ENCODE peak calls at places on chromosomes 3 and 15, in seven cellular contexts. M, U, V, Z, E, J and H are unnamed samples.
A peak's percentile ranks its signal among the peaks of the same experiment; 100 is the strongest.

GRCh38 chr15:28132524-28133275 is 33.6 kb upstream of the OCA2 start:
- DNase-seq in M (no peak), E (no peak), V (peak; percentile 67), U (no peak), J (no peak), Z (no peak), H (no peak)

GRCh38 chr3:172617013-172617706 is 93.7 kb downstream of the NCEH1 start:
- DNase-seq in V (no peak), U (no peak), E (no peak), Z (no peak), M (no peak), J (no peak), H (no peak)

GRCh38 chr3:151008699-151009098 is 36.2 kb upstream of the CLRN1 start:
- DNase-seq in E (no peak), M (no peak), Z (no peak), V (peak; percentile 51), U (no peak), J (no peak), H (no peak)

GRCh38 chr15:74838746-74839525 is 4.0 kb downstream of the ULK3 start:
- DNase-seq in J (no peak), E (no peak), Z (no peak), V (no peak), U (no peak), M (no peak), H (no peak)

GRCh38 chr3:146550743-146551510 is 6.5 kb upstream of the PLSCR1 start:
- DNase-seq in E (no peak), J (no peak), U (peak; percentile 79), V (peak; percentile 92), M (no peak), Z (peak; percentile 39), H (peak; percentile 44)

GRCh38 chr3:25468866-25469319 is 40.8 kb downstream of the RARB start:
- DNase-seq in E (no peak), Z (no peak), M (peak; percentile 51), J (no peak), V (no peak), U (no peak), H (no peak)

GRCh38 chr15:70653426-70653825 is 109.9 kb downstream of the UACA start:
- DNase-seq in E (no peak), Z (no peak), V (no peak), U (no peak), M (no peak), J (no peak), H (no peak)

GRCh38 chr15:29978411-29979382 is 104.1 kb upstream of the GOLGA8J start:
- DNase-seq in V (no peak), E (no peak), M (no peak), J (no peak), Z (no peak), U (no peak), H (no peak)

GRCh38 chr3:13553686-13554085 is 4.8 kb downstream of the FBLN2 start:
- DNase-seq in V (no peak), E (no peak), M (no peak), Z (peak; percentile 22), U (no peak), J (no peak), H (no peak)

GRCh38 chr3:152574461-152575079 is 260.4 kb upstream of the P2RY1 start:
- DNase-seq in V (peak; percentile 44), E (peak; percentile 5), Z (peak; percentile 36), M (peak; percentile 9), J (peak; percentile 15), U (peak; percentile 57), H (peak; percentile 46)

GRCh38 chr3:168495251-168495650 is 399.5 kb upstream of the GOLIM4 start:
- DNase-seq in Z (no peak), E (no peak), M (no peak), V (no peak), J (no peak), U (no peak), H (no peak)

GRCh38 chr3:27659279-27660021 is 62.7 kb downstream of the EOMES start:
- DNase-seq in J (peak; percentile 27), M (peak; percentile 43), Z (peak; percentile 25), V (peak; percentile 55), U (peak; percentile 50), E (peak; percentile 35), H (peak; percentile 50)

GRCh38 chr3:187973977-187974856 is 179.7 kb upstream of the LPP start:
- DNase-seq in E (peak; percentile 14), U (no peak), J (no peak), V (no peak), Z (peak; percentile 44), M (no peak), H (no peak)

GRCh38 chr3:193971268-193971751 is 164.6 kb upstream of the HES1 start:
- DNase-seq in E (no peak), U (peak; percentile 42), J (no peak), Z (peak; percentile 41), M (no peak), V (no peak), H (peak; percentile 68)

GRCh38 chr15:71145648-71146047 is 30.4 kb downstream of the THSD4 start:
- DNase-seq in Z (no peak), E (no peak), J (no peak), M (no peak), U (no peak), V (no peak), H (no peak)

GRCh38 chr3:127867986-127868385 is 45.7 kb upstream of the MGLL start:
- DNase-seq in M (no peak), J (no peak), V (peak; percentile 67), E (no peak), U (no peak), Z (no peak), H (peak; percentile 52)

GRCh38 chr3:8800016-8800415 is 30.6 kb upstream of the OXTR start:
- DNase-seq in U (no peak), M (no peak), J (no peak), E (no peak), Z (no peak), V (no peak), H (no peak)

GRCh38 chr15:67822537-67823370 is 2.6 kb upstream of the SKOR1 start:
- DNase-seq in M (no peak), E (no peak), V (no peak), Z (no peak), J (no peak), U (no peak), H (no peak)

GRCh38 chr15:63277893-63278505 is 594 bp downstream of the APH1B start:
- DNase-seq in J (no peak), Z (no peak), E (no peak), M (no peak), V (no peak), U (no peak), H (no peak)

GRCh38 chr3:58645726-58646125 is 20.8 kb downstream of the FAM3D start:
- DNase-seq in V (no peak), Z (no peak), E (no peak), U (no peak), J (no peak), M (no peak), H (no peak)

GRCh38 chr3:190183121-190183520 is 62.4 kb upstream of the P3H2 start:
- DNase-seq in M (no peak), E (no peak), V (peak; percentile 97), U (no peak), Z (no peak), J (no peak), H (no peak)

GRCh38 chr3:26753109-26753508 is 130.5 kb downstream of the LRRC3B start:
- DNase-seq in J (no peak), V (no peak), Z (no peak), U (no peak), M (no peak), E (no peak), H (no peak)

GRCh38 chr15:72515591-72516389 is 41.7 kb downstream of the ARIH1 start:
- DNase-seq in Z (no peak), V (peak; percentile 22), J (no peak), U (no peak), E (no peak), M (no peak), H (no peak)

GRCh38 chr3:171770689-171771620 is 39.3 kb downstream of the PLD1 start:
- DNase-seq in M (no peak), J (no peak), E (no peak), U (peak; percentile 88), Z (no peak), V (peak; percentile 90), H (peak; percentile 55)

GRCh38 chr15:29331669-29332068 is 62.0 kb upstream of the NSMCE3 start:
- DNase-seq in V (no peak), U (no peak), J (no peak), M (no peak), Z (no peak), E (no peak), H (no peak)

GRCh38 chr15:45021331-45021730 is 1.7 kb upstream of the SORD start:
- DNase-seq in V (peak; percentile 4), Z (no peak), U (peak; percentile 13), M (no peak), J (no peak), E (no peak), H (no peak)

GRCh38 chr3:159675285-159675684 is 313.4 kb upstream of the IL12A start:
- DNase-seq in J (no peak), E (no peak), Z (no peak), V (no peak), U (no peak), M (no peak), H (no peak)

GRCh38 chr3:153162513-153163348 is 705 bp downstream of the RAP2B start:
- DNase-seq in M (peak; percentile 34), Z (peak; percentile 61), E (peak; percentile 32), V (peak; percentile 52), J (peak; percentile 21), U (no peak), H (no peak)

GRCh38 chr3:62529230-62529629 is 155.9 kb upstream of the FEZF2 start:
- DNase-seq in M (peak; percentile 65), U (peak; percentile 13), E (no peak), Z (no peak), J (no peak), V (no peak), H (peak; percentile 29)

GRCh38 chr3:95048564-95048963 is 985.7 kb downstream of the NSUN3 start:
- DNase-seq in M (no peak), V (no peak), E (no peak), Z (no peak), J (no peak), U (no peak), H (no peak)

GRCh38 chr3:136750922-136751258 is 1.3 kb downstream of the STAG1 start:
- DNase-seq in U (no peak), E (no peak), V (peak; percentile 81), Z (no peak), M (no peak), J (no peak), H (no peak)

GRCh38 chr15:71440479-71441071 is 325.3 kb downstream of the THSD4 start:
- DNase-seq in M (no peak), E (no peak), Z (no peak), J (no peak), U (peak; percentile 50), V (peak; percentile 74), H (peak; percentile 82)

GRCh38 chr3:171967137-171967783 is 72.1 kb upstream of the FNDC3B start:
- DNase-seq in U (peak; percentile 39), J (no peak), M (no peak), E (no peak), V (peak; percentile 82), Z (no peak), H (peak; percentile 75)

GRCh38 chr3:17494117-17494809 is 248.2 kb downstream of the TBC1D5 start:
- DNase-seq in V (no peak), Z (no peak), E (no peak), J (no peak), M (no peak), U (no peak), H (no peak)

GRCh38 chr15:42373274-42373673 is 14.0 kb downstream of the CAPN3 start:
- DNase-seq in Z (no peak), E (no peak), J (no peak), M (no peak), V (no peak), U (no peak), H (no peak)

GRCh38 chr3:171108066-171108465 is 81.5 kb upstream of the SLC2A2 start:
- DNase-seq in V (no peak), M (no peak), E (no peak), Z (no peak), J (no peak), U (peak; percentile 69), H (no peak)

GRCh38 chr3:2158828-2159227 is 60.2 kb downstream of the CNTN4 start:
- DNase-seq in J (no peak), V (no peak), M (no peak), E (no peak), U (no peak), Z (no peak), H (no peak)

GRCh38 chr15:98763179-98763578 is 114.8 kb downstream of the IGF1R start:
- DNase-seq in U (no peak), M (no peak), Z (no peak), E (no peak), J (no peak), V (no peak), H (no peak)